ENCODE peak calls at places on chromosomes 11 and 22, in six cellular contexts. J, C, M, Y, I and N are unnamed samples.

GRCh38 chr11:118526688-118527087 is 586 bp upstream of the TTC36 start:
- ATAC-seq in J (no peak), C (no peak), M (no peak), Y (no peak), I (no peak), N (no peak)

GRCh38 chr11:64882243-64882642 is 3.8 kb upstream of the EHD1 start:
- ATAC-seq in J (no peak), C (no peak), M (no peak), Y (no peak), I (no peak), N (no peak)

GRCh38 chr11:27837895-27838563 is 137.8 kb upstream of the BDNF start:
- ATAC-seq in J (no peak), C (no peak), M (no peak), Y (no peak), I (no peak), N (no peak)

GRCh38 chr22:44728761-44729261 is 23.6 kb upstream of the ARHGAP8 start:
- ATAC-seq in J (peak; percentile 39), C (no peak), M (no peak), Y (no peak), I (peak; percentile 67), N (no peak)

GRCh38 chr11:7967826-7968225 is 2.6 kb upstream of the NLRP10 start:
- ATAC-seq in J (no peak), C (no peak), M (no peak), Y (no peak), I (no peak), N (no peak)

GRCh38 chr11:2298795-2299747 is 2.6 kb downstream of the C11orf21 start:
- ATAC-seq in J (no peak), C (no peak), M (no peak), Y (no peak), I (no peak), N (no peak)

GRCh38 chr22:31124811-31125465 is 2.2 kb downstream of the INPP5J start:
- ATAC-seq in J (no peak), C (no peak), M (no peak), Y (no peak), I (no peak), N (no peak)

GRCh38 chr11:36292311-36292722 is 3.1 kb upstream of the COMMD9 start:
- ATAC-seq in J (no peak), C (no peak), M (peak; percentile 10), Y (no peak), I (no peak), N (no peak)

GRCh38 chr22:29259253-29259899 is 8.4 kb downstream of the RHBDD3 start:
- ATAC-seq in J (no peak), C (no peak), M (no peak), Y (no peak), I (no peak), N (no peak)

GRCh38 chr11:66061268-66061667 is 8.8 kb upstream of the PACS1 start:
- ATAC-seq in J (no peak), C (no peak), M (peak; percentile 69), Y (no peak), I (no peak), N (no peak)

GRCh38 chr22:24133187-24133965 is 47.9 kb upstream of the SUSD2 start:
- ATAC-seq in J (peak; percentile 43), C (no peak), M (peak; percentile 47), Y (peak; percentile 44), I (peak; percentile 49), N (peak; percentile 68)

GRCh38 chr22:42625416-42625815 is 10.7 kb upstream of the POLDIP3 start:
- ATAC-seq in J (no peak), C (no peak), M (no peak), Y (no peak), I (no peak), N (no peak)

GRCh38 chr11:27249208-27249509 is 113.9 kb downstream of the CCDC34 start:
- ATAC-seq in J (no peak), C (no peak), M (no peak), Y (no peak), I (no peak), N (no peak)

GRCh38 chr11:40292636-40293585 is 1166.5 kb downstream of the LRRC4C start:
- ATAC-seq in J (no peak), C (no peak), M (no peak), Y (no peak), I (no peak), N (no peak)

GRCh38 chr11:32316846-32317525 is 118.4 kb downstream of the WT1 start:
- ATAC-seq in J (no peak), C (no peak), M (peak; percentile 20), Y (no peak), I (no peak), N (no peak)

GRCh38 chr22:40534379-40535188 is 101.9 kb downstream of the MRTFA start:
- ATAC-seq in J (peak; percentile 80), C (no peak), M (peak; percentile 55), Y (no peak), I (peak; percentile 54), N (no peak)

GRCh38 chr11:8268530-8269461 is 5.1 kb upstream of the LMO1 start:
- ATAC-seq in J (peak; percentile 44), C (no peak), M (no peak), Y (no peak), I (no peak), N (peak; percentile 26)

GRCh38 chr11:36300651-36301050 is 4.6 kb downstream of the PRR5L start:
- ATAC-seq in J (peak; percentile 93), C (peak; percentile 31), M (no peak), Y (no peak), I (peak; percentile 88), N (peak; percentile 48)

GRCh38 chr11:27438595-27438981 is 34.0 kb downstream of the LGR4 start:
- ATAC-seq in J (no peak), C (no peak), M (no peak), Y (no peak), I (no peak), N (no peak)

GRCh38 chr11:116727990-116728389 is 44.8 kb downstream of the BUD13 start:
- ATAC-seq in J (no peak), C (no peak), M (no peak), Y (no peak), I (no peak), N (no peak)

GRCh38 chr11:67463680-67464410 is 5.2 kb downstream of the TMEM134 start:
- ATAC-seq in J (peak; percentile 35), C (peak; percentile 29), M (no peak), Y (no peak), I (peak; percentile 3), N (peak; percentile 56)

GRCh38 chr22:29689872-29690213 is 30.0 kb upstream of the CABP7 start:
- ATAC-seq in J (peak; percentile 66), C (no peak), M (peak; percentile 51), Y (no peak), I (peak; percentile 40), N (peak; percentile 37)

GRCh38 chr11:119793335-119793984 is 64.5 kb upstream of the NECTIN1 start:
- ATAC-seq in J (no peak), C (no peak), M (no peak), Y (no peak), I (no peak), N (no peak)

GRCh38 chr11:118088531-118088930 is 1.8 kb upstream of the SMIM35 start:
- ATAC-seq in J (peak; percentile 54), C (no peak), M (no peak), Y (no peak), I (peak; percentile 51), N (peak; percentile 48)

GRCh38 chr11:119187123-119187892 is 2.0 kb downstream of the NHERF4 start:
- ATAC-seq in J (no peak), C (no peak), M (no peak), Y (no peak), I (no peak), N (no peak)

GRCh38 chr11:14261094-14261493 is 97.9 kb downstream of the RRAS2 start:
- ATAC-seq in J (peak; percentile 14), C (no peak), M (no peak), Y (no peak), I (no peak), N (peak; percentile 30)

GRCh38 chr11:70604630-70605520 is 206.5 kb downstream of the CTTN start:
- ATAC-seq in J (no peak), C (no peak), M (no peak), Y (no peak), I (no peak), N (no peak)

GRCh38 chr11:71200761-71201160 is 51.6 kb downstream of the SHANK2 start:
- ATAC-seq in J (no peak), C (no peak), M (no peak), Y (no peak), I (no peak), N (no peak)

GRCh38 chr22:35327690-35328471 is 28.2 kb downstream of the TOM1 start:
- ATAC-seq in J (no peak), C (no peak), M (no peak), Y (no peak), I (no peak), N (peak; percentile 7)

GRCh38 chr22:40401981-40402406 is 31.6 kb downstream of the SGSM3 start:
- ATAC-seq in J (no peak), C (no peak), M (peak; percentile 57), Y (peak; percentile 49), I (no peak), N (no peak)

GRCh38 chr22:35637254-35637653 is 11.0 kb upstream of the APOL6 start:
- ATAC-seq in J (no peak), C (no peak), M (no peak), Y (no peak), I (no peak), N (no peak)

GRCh38 chr22:46390105-46390651 is 54.7 kb downstream of the TRMU start:
- ATAC-seq in J (no peak), C (no peak), M (no peak), Y (no peak), I (no peak), N (no peak)

GRCh38 chr11:121895919-121896318 is 220.1 kb downstream of the BLID start:
- ATAC-seq in J (peak; percentile 58), C (no peak), M (no peak), Y (no peak), I (no peak), N (peak; percentile 35)

GRCh38 chr11:66529069-66529468 is 16.8 kb downstream of the ZDHHC24 start:
- ATAC-seq in J (no peak), C (no peak), M (no peak), Y (no peak), I (no peak), N (no peak)

GRCh38 chr22:36406139-36406538 is 18.4 kb upstream of the MYH9 start:
- ATAC-seq in J (no peak), C (no peak), M (peak; percentile 31), Y (peak; percentile 13), I (no peak), N (no peak)